ENCODE peak calls at places on chromosome 10, in seven cellular contexts. F is body of pancreas; E is foreskin keratinocyte; D is astrocyte of the spinal cord; U is iPS DF 19.7; N is stimulated activated CD4-positive, alpha-beta T cell treated with anti-CD3 and anti-CD28 coated beads, Interleukin-12 subunit alpha, Interleukin-12 subunit beta, amount 100 ng/mL, for 24 hours; C is upper lobe of right lung. X is an unnamed sample.

GRCh38 chr10:128017825-128018224 is 108.4 kb downstream of the MKI67 start:
- DNase-seq in N (no peak), F (no peak), C (no peak), U (no peak), D (no peak), E (no peak), X (no peak)

GRCh38 chr10:98636921-98637329 is 190.2 kb upstream of the HPS1 start:
- DNase-seq in C (no peak), F (no peak), U (no peak), N (no peak), E (peak; percentile 77), D (no peak), X (no peak)

GRCh38 chr10:33163941-33164824 is 170.3 kb downstream of the NRP1 start:
- DNase-seq in N (no peak), F (no peak), D (peak; percentile 56), U (no peak), E (no peak), C (no peak), X (no peak)

GRCh38 chr10:1074063-1074747 is 18.0 kb downstream of the WDR37 start:
- DNase-seq in F (no peak), C (no peak), E (no peak), U (no peak), N (no peak), D (no peak), X (peak; percentile 38)

GRCh38 chr10:110156046-110156445 is 51.4 kb upstream of the MXI1 start:
- DNase-seq in F (no peak), C (no peak), U (no peak), E (no peak), D (no peak), N (no peak), X (peak; percentile 19)

GRCh38 chr10:15744217-15744865 is 24.6 kb upstream of the ITGA8 start:
- DNase-seq in U (peak; percentile 35), N (peak; percentile 8), C (no peak), F (peak; percentile 60), E (no peak), D (peak; percentile 48), X (peak; percentile 73)

GRCh38 chr10:21364196-21365114 is 161.0 kb downstream of the SKIDA1 start:
- DNase-seq in U (no peak), D (peak; percentile 75), E (peak; percentile 94), F (no peak), N (no peak), C (no peak), X (peak; percentile 50)

GRCh38 chr10:132095403-132096113 is 29.8 kb downstream of the JAKMIP3 start:
- DNase-seq in U (no peak), E (no peak), C (no peak), N (no peak), D (no peak), F (no peak), X (no peak)

GRCh38 chr10:43209651-43210141 is 57.2 kb downstream of the RASGEF1A start:
- DNase-seq in N (no peak), E (no peak), D (no peak), F (peak; percentile 3), C (peak; percentile 48), U (no peak), X (no peak)

GRCh38 chr10:44801383-44802327 is 109.5 kb upstream of the TMEM72 start:
- DNase-seq in C (peak; percentile 91), D (peak; percentile 94), U (no peak), E (peak; percentile 71), F (peak; percentile 99), N (no peak), X (no peak)

GRCh38 chr10:61159253-61159652 is 215.3 kb upstream of the RHOBTB1 start:
- DNase-seq in E (peak; percentile 6), U (no peak), N (no peak), C (no peak), F (no peak), D (peak; percentile 16), X (no peak)

GRCh38 chr10:31642296-31642695 is 286.3 kb downstream of the ARHGAP12 start:
- DNase-seq in E (no peak), U (no peak), D (no peak), N (no peak), C (no peak), F (no peak), X (no peak)

GRCh38 chr10:44470779-44471178 is 85.9 kb upstream of the CXCL12 start:
- DNase-seq in N (no peak), E (no peak), D (peak; percentile 31), F (no peak), C (no peak), U (no peak), X (no peak)

GRCh38 chr10:16828114-16828568 is 10.9 kb upstream of the RSU1 start:
- DNase-seq in C (no peak), D (peak; percentile 88), E (peak; percentile 69), U (peak; percentile 70), N (no peak), F (peak; percentile 76), X (peak; percentile 43)

GRCh38 chr10:94314913-94315545 is 47.7 kb downstream of the NOC3L start:
- DNase-seq in U (no peak), N (no peak), D (peak; percentile 48), F (no peak), C (no peak), E (no peak), X (no peak)

GRCh38 chr10:62050941-62051433 is 149.5 kb downstream of the ARID5B start:
- DNase-seq in C (no peak), U (no peak), N (peak; percentile 59), E (peak; percentile 91), F (peak; percentile 16), D (peak; percentile 91), X (no peak)

GRCh38 chr10:109126016-109126415 is 797.3 kb downstream of the XPNPEP1 start:
- DNase-seq in N (no peak), U (no peak), D (no peak), C (no peak), E (no peak), F (peak; percentile 9), X (no peak)

GRCh38 chr10:61974611-61975010 is 73.1 kb downstream of the ARID5B start:
- DNase-seq in D (peak; percentile 53), E (peak; percentile 37), C (no peak), F (peak; percentile 62), N (no peak), U (no peak), X (no peak)

GRCh38 chr10:59096631-59097030 is 79.8 kb upstream of the PHYHIPL start:
- DNase-seq in F (no peak), D (no peak), E (no peak), C (no peak), N (no peak), U (no peak), X (no peak)

GRCh38 chr10:14588084-14588937 is 186.4 kb downstream of the FAM107B start:
- DNase-seq in N (no peak), C (no peak), E (peak; percentile 64), F (no peak), D (peak; percentile 84), U (no peak), X (no peak)

GRCh38 chr10:42782446-42783180 is at the start of gene BMS1:
- DNase-seq in C (peak; percentile 93), U (peak; percentile 80), N (peak; percentile 84), D (peak; percentile 97), E (peak; percentile 95), F (peak; percentile 90), X (peak; percentile 73)

GRCh38 chr10:14648936-14649335 is 125.8 kb downstream of the FAM107B start:
- DNase-seq in N (no peak), E (peak; percentile 83), U (no peak), D (no peak), F (no peak), C (no peak), X (no peak)

GRCh38 chr10:49632406-49633317 is 18.8 kb downstream of the CHAT start:
- DNase-seq in F (no peak), N (no peak), D (no peak), U (no peak), C (peak; percentile 43), E (peak; percentile 82), X (no peak)

GRCh38 chr10:48309711-48310226 is 3.3 kb downstream of the MAPK8 start:
- DNase-seq in N (no peak), C (no peak), F (no peak), E (peak; percentile 89), D (peak; percentile 69), U (no peak), X (no peak)

GRCh38 chr10:95315509-95315908 is 24.7 kb upstream of the PDLIM1 start:
- DNase-seq in F (no peak), E (no peak), D (no peak), U (no peak), C (no peak), N (no peak), X (no peak)

GRCh38 chr10:125396651-125397050 is 236.3 kb upstream of the CTBP2 start:
- DNase-seq in U (no peak), D (peak; percentile 46), N (no peak), F (no peak), C (no peak), E (peak; percentile 18), X (no peak)